ENCODE peak calls at places on chromosome 1, in four cellular contexts. O, L, Y and G are unnamed samples.

GRCh38 chr1:11645670-11646265 is 8.5 kb downstream of the FBXO2 start:
- DNase-seq in Y (no peak), L (peak), O (peak), G (peak)

GRCh38 chr1:91564888-91565700 is 64.4 kb downstream of the CDC7 start:
- DNase-seq in Y (no peak), O (no peak), L (no peak), G (no peak)

GRCh38 chr1:93740601-93741031 is 59.0 kb upstream of the BCAR3 start:
- DNase-seq in O (no peak), L (no peak), Y (no peak), G (no peak)

GRCh38 chr1:231523816-231524215 is 4.7 kb upstream of the TSNAX start:
- DNase-seq in O (no peak), L (no peak), Y (no peak), G (no peak)

GRCh38 chr1:167654975-167655575 is 25.0 kb downstream of the RCSD1 start:
- DNase-seq in O (no peak), L (peak), Y (no peak), G (no peak)

GRCh38 chr1:12019858-12020509 is 686 bp downstream of the MIIP start:
- DNase-seq in Y (no peak), L (peak), O (no peak), G (no peak)

GRCh38 chr1:179141592-179142244 is 59.8 kb downstream of the TOR3A start:
- DNase-seq in Y (no peak), L (no peak), O (peak), G (peak)

GRCh38 chr1:181603735-181604410 is 120.6 kb downstream of the CACNA1E start:
- DNase-seq in O (no peak), L (no peak), Y (no peak), G (no peak)

GRCh38 chr1:38964140-38964548 is 22.5 kb upstream of the RHBDL2 start:
- DNase-seq in Y (no peak), L (no peak), O (peak), G (peak)

GRCh38 chr1:38527373-38527966 is 332.1 kb downstream of the RRAGC start:
- DNase-seq in Y (peak), O (peak), L (no peak), G (peak)

GRCh38 chr1:112803906-112804762 is 89.0 kb upstream of the PPM1J start:
- DNase-seq in Y (peak), L (peak), O (peak), G (peak)

GRCh38 chr1:51600954-51601353 is 15.9 kb upstream of the OSBPL9 start:
- DNase-seq in O (no peak), L (no peak), Y (no peak), G (no peak)

GRCh38 chr1:198417041-198417440 is 123.4 kb downstream of the ATP6V1G3 start:
- DNase-seq in O (no peak), Y (no peak), L (no peak), G (no peak)

GRCh38 chr1:12172042-12172851 is 5.5 kb downstream of the TNFRSF1B start:
- DNase-seq in O (no peak), Y (no peak), L (no peak), G (no peak)

GRCh38 chr1:166489670-166490436 is 323.1 kb upstream of the FAM78B start:
- DNase-seq in O (peak), Y (peak), L (no peak), G (peak)

GRCh38 chr1:43277116-43277876 is 7.5 kb downstream of the TMEM125 start:
- DNase-seq in L (no peak), O (no peak), Y (no peak), G (no peak)

DNA sequence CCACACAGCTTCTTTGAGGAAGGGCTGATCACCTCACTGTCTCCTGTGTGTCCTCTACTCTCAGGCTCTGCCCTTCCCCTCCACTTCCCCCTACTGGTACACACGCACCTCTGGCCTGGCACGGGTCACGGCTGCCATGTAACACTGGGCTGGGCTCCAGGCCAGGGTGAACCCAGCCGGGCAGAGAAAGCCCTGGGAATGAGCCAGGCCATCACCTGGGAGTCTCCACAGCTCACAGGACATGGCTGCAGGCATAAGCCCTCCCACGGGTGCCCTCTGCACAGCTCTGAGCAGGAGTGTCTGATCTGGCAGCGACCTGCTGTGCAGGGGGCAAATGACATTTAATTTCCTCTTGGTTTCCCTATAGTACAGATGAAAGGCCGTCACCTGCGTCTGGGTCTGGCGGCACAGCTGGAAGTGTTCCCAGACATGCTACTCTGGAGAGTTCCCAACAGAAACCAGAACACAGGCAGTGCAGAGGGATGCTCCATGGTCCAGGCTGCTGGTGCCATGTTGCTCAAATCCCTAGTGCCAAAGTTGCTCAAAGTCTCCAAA is 61.2 kb downstream of the ERI3 start:
- DNase-seq in Y (no peak), L (peak), O (no peak), G (no peak)
- TF ChIP-seq CTCF in Y (no peak), L (peak), O (no peak), G (no peak)

GRCh38 chr1:41103761-41104160 is 82.2 kb upstream of the SLFNL1 start:
- DNase-seq in L (no peak), Y (no peak), O (peak), G (no peak)
- TF ChIP-seq CTCF in L (no peak), Y (no peak), O (no peak), G (no peak)

GRCh38 chr1:117177376-117177775 is 33.4 kb downstream of the VTCN1 start:
- DNase-seq in O (no peak), L (no peak), Y (no peak), G (no peak)
- TF ChIP-seq CTCF in O (no peak), L (no peak), Y (no peak), G (no peak)

GRCh38 chr1:203559523-203559922 is 65.6 kb downstream of the OPTC start:
- DNase-seq in Y (no peak), O (no peak), L (no peak), G (no peak)
- TF ChIP-seq CTCF in Y (no peak), O (no peak), L (no peak), G (no peak)